ENCODE peak calls at places on chromosomes 4 and X, in four cellular contexts. H is ELR; Y is SW 1271; I is activated CD4-positive, alpha-beta T cell treated with anti-CD3 and anti-CD28 coated beads, Interleukin-2, amount 50 U/mL, for 4 hours. U is an unnamed sample.

GRCh38 chr4:188372856-188373255 is 233.6 kb downstream of the TRIML1 start:
- DNase-seq in Y (no peak), H (no peak), I (no peak), U (no peak)

GRCh38 chr4:152998861-152999260 is 62.7 kb downstream of the FHDC1 start:
- DNase-seq in Y (no peak), H (no peak), I (no peak), U (no peak)

GRCh38 chr4:24748758-24749350 is 46.5 kb upstream of the SOD3 start:
- DNase-seq in I (no peak), H (no peak), Y (no peak), U (no peak)

GRCh38 chr4:138275216-138275615 is 33.1 kb upstream of the SLC7A11 start:
- DNase-seq in Y (no peak), I (no peak), H (no peak), U (no peak)

GRCh38 chrX:110003167-110004156 is 548 bp downstream of the TMEM164 start:
- DNase-seq in I (no peak), H (peak; percentile 37), Y (no peak), U (no peak)

GRCh38 chr4:122776916-122777315 is 44.4 kb downstream of the BBS12 start:
- DNase-seq in Y (no peak), H (no peak), I (no peak), U (no peak)

GRCh38 chr4:181959121-181959520 is 284.1 kb upstream of the TENM3 start:
- DNase-seq in Y (peak; percentile 7), H (peak; percentile 80), I (no peak), U (no peak)

GRCh38 chr4:41590591-41590990 is 52.6 kb downstream of the LIMCH1 start:
- DNase-seq in I (no peak), Y (no peak), H (no peak), U (peak; percentile 35)

GRCh38 chrX:154750301-154751120 is at the start of gene GAB3:
- DNase-seq in H (peak; percentile 56), Y (no peak), I (peak; percentile 17), U (no peak)

GRCh38 chrX:154655786-154656185 is 2.4 kb upstream of the CTAG2 start:
- DNase-seq in I (no peak), H (no peak), Y (no peak), U (no peak)

U was measured in pons.